ENCODE peak calls at places on chromosomes 3 and 15, in six cellular contexts. One of them, this sample, is unnamed.

GRCh38 chr3:116920836-116921596 is 211.4 kb downstream of the TUSC7 start:
- DNase-seq in A549: peak
- DNase-seq in body of pancreas: no peak
- DNase-seq in GM10248: no peak
- DNase-seq in dorsolateral prefrontal cortex: no peak
- DNase-seq in HFFc6: no peak
- DNase-seq in this sample: no peak

GRCh38 chr3:176905331-176905730 is 292.0 kb downstream of the TBL1XR1 start:
- DNase-seq in dorsolateral prefrontal cortex: no peak
- DNase-seq in HFFc6: no peak
- DNase-seq in GM10248: no peak
- DNase-seq in body of pancreas: no peak
- DNase-seq in A549: no peak
- DNase-seq in this sample: no peak

GRCh38 chr3:85255954-85256353 is 297.2 kb downstream of the CADM2 start:
- DNase-seq in A549: no peak
- DNase-seq in body of pancreas: no peak
- DNase-seq in GM10248: no peak
- DNase-seq in HFFc6: no peak
- DNase-seq in dorsolateral prefrontal cortex: no peak
- DNase-seq in this sample: no peak

GRCh38 chr15:57540736-57541135 is 51.0 kb upstream of the MYZAP start:
- DNase-seq in A549: no peak
- DNase-seq in body of pancreas: no peak
- DNase-seq in HFFc6: no peak
- DNase-seq in GM10248: peak
- DNase-seq in dorsolateral prefrontal cortex: no peak
- DNase-seq in this sample: no peak

GRCh38 chr3:168981396-168981795 is 682.1 kb downstream of the MECOM start:
- DNase-seq in GM10248: no peak
- DNase-seq in HFFc6: no peak
- DNase-seq in A549: no peak
- DNase-seq in body of pancreas: no peak
- DNase-seq in dorsolateral prefrontal cortex: no peak
- DNase-seq in this sample: no peak

GRCh38 chr15:90211009-90211408 is 9.9 kb downstream of the SEMA4B start:
- DNase-seq in HFFc6: no peak
- DNase-seq in GM10248: no peak
- DNase-seq in body of pancreas: no peak
- DNase-seq in dorsolateral prefrontal cortex: no peak
- DNase-seq in A549: no peak
- DNase-seq in this sample: no peak

GRCh38 chr15:36185438-36185837 is 394.0 kb upstream of the CDIN1 start:
- DNase-seq in GM10248: no peak
- DNase-seq in HFFc6: no peak
- DNase-seq in body of pancreas: no peak
- DNase-seq in A549: no peak
- DNase-seq in dorsolateral prefrontal cortex: no peak
- DNase-seq in this sample: no peak

GRCh38 chr15:36075333-36075732 is 504.1 kb upstream of the CDIN1 start:
- DNase-seq in A549: no peak
- DNase-seq in HFFc6: no peak
- DNase-seq in body of pancreas: no peak
- DNase-seq in GM10248: no peak
- DNase-seq in dorsolateral prefrontal cortex: no peak
- DNase-seq in this sample: no peak

GRCh38 chr3:182244222-182244971 is 532.7 kb downstream of the SOX2 start:
- DNase-seq in body of pancreas: no peak
- DNase-seq in A549: no peak
- DNase-seq in dorsolateral prefrontal cortex: no peak
- DNase-seq in HFFc6: no peak
- DNase-seq in GM10248: no peak
- DNase-seq in this sample: no peak

GRCh38 chr15:43370310-43370974 is 401 bp downstream of the ZSCAN29 start:
- DNase-seq in body of pancreas: no peak
- DNase-seq in dorsolateral prefrontal cortex: no peak
- DNase-seq in GM10248: no peak
- DNase-seq in A549: no peak
- DNase-seq in HFFc6: peak
- DNase-seq in this sample: no peak

GRCh38 chr3:58487140-58487886 is 4.6 kb upstream of the KCTD6 start:
- DNase-seq in A549: peak
- DNase-seq in body of pancreas: peak
- DNase-seq in dorsolateral prefrontal cortex: peak
- DNase-seq in HFFc6: peak
- DNase-seq in GM10248: no peak
- DNase-seq in this sample: no peak

GRCh38 chr3:87332789-87333188 is 56.4 kb upstream of the POU1F1 start:
- DNase-seq in A549: peak
- DNase-seq in dorsolateral prefrontal cortex: no peak
- DNase-seq in GM10248: no peak
- DNase-seq in body of pancreas: no peak
- DNase-seq in HFFc6: no peak
- DNase-seq in this sample: no peak

GRCh38 chr15:99453646-99454045 is 112.1 kb upstream of the MEF2A start:
- DNase-seq in A549: no peak
- DNase-seq in GM10248: no peak
- DNase-seq in body of pancreas: no peak
- DNase-seq in dorsolateral prefrontal cortex: no peak
- DNase-seq in HFFc6: no peak
- DNase-seq in this sample: no peak

GRCh38 chr3:153210116-153210515 is 48.1 kb downstream of the RAP2B start:
- DNase-seq in dorsolateral prefrontal cortex: no peak
- DNase-seq in A549: no peak
- DNase-seq in body of pancreas: no peak
- DNase-seq in GM10248: no peak
- DNase-seq in HFFc6: peak
- DNase-seq in this sample: no peak

GRCh38 chr3:107392549-107393165 is 15.4 kb downstream of the CCDC54 start:
- DNase-seq in body of pancreas: no peak
- DNase-seq in A549: no peak
- DNase-seq in HFFc6: peak
- DNase-seq in GM10248: no peak
- DNase-seq in dorsolateral prefrontal cortex: no peak
- DNase-seq in this sample: no peak

GRCh38 chr3:17967953-17968352 is 225.5 kb upstream of the TBC1D5 start:
- DNase-seq in HFFc6: no peak
- DNase-seq in body of pancreas: no peak
- DNase-seq in dorsolateral prefrontal cortex: no peak
- DNase-seq in A549: no peak
- DNase-seq in GM10248: no peak
- DNase-seq in this sample: no peak

GRCh38 chr15:88066758-88067157 is 189.8 kb downstream of the NTRK3 start:
- DNase-seq in HFFc6: no peak
- DNase-seq in A549: no peak
- DNase-seq in dorsolateral prefrontal cortex: no peak
- DNase-seq in GM10248: no peak
- DNase-seq in body of pancreas: no peak
- DNase-seq in this sample: no peak

GRCh38 chr3:40939113-40940070 is 259.9 kb upstream of the CTNNB1 start:
- DNase-seq in HFFc6: no peak
- DNase-seq in GM10248: no peak
- DNase-seq in dorsolateral prefrontal cortex: no peak
- DNase-seq in body of pancreas: peak
- DNase-seq in A549: peak
- DNase-seq in this sample: no peak

GRCh38 chr3:38574411-38575278 is 74.8 kb downstream of the SCN5A start:
- DNase-seq in dorsolateral prefrontal cortex: no peak
- DNase-seq in A549: no peak
- DNase-seq in GM10248: no peak
- DNase-seq in body of pancreas: no peak
- DNase-seq in HFFc6: peak
- DNase-seq in this sample: no peak

GRCh38 chr15:67098768-67099282 is 33.4 kb downstream of the SMAD3 start:
- DNase-seq in GM10248: no peak
- DNase-seq in A549: no peak
- DNase-seq in HFFc6: no peak
- DNase-seq in body of pancreas: no peak
- DNase-seq in dorsolateral prefrontal cortex: no peak
- DNase-seq in this sample: no peak

GRCh38 chr3:69011331-69011730 is 2.2 kb downstream of the EOGT start:
- DNase-seq in A549: no peak
- DNase-seq in body of pancreas: no peak
- DNase-seq in HFFc6: no peak
- DNase-seq in GM10248: no peak
- DNase-seq in dorsolateral prefrontal cortex: no peak
- DNase-seq in this sample: no peak

GRCh38 chr15:33975023-33975565 is 6.8 kb downstream of the CHRM5 start:
- DNase-seq in HFFc6: no peak
- DNase-seq in A549: peak
- DNase-seq in body of pancreas: no peak
- DNase-seq in dorsolateral prefrontal cortex: no peak
- DNase-seq in GM10248: no peak
- DNase-seq in this sample: no peak

GRCh38 chr3:60081381-60082095 is 1031.7 kb upstream of the CFAP20DC start:
- DNase-seq in HFFc6: no peak
- DNase-seq in GM10248: peak
- DNase-seq in body of pancreas: no peak
- DNase-seq in dorsolateral prefrontal cortex: no peak
- DNase-seq in A549: no peak
- DNase-seq in this sample: no peak

GRCh38 chr15:59311245-59311644 is 61.4 kb downstream of the MYO1E start:
- DNase-seq in A549: no peak
- DNase-seq in body of pancreas: no peak
- DNase-seq in GM10248: no peak
- DNase-seq in dorsolateral prefrontal cortex: no peak
- DNase-seq in HFFc6: no peak
- DNase-seq in this sample: no peak

GRCh38 chr15:66803182-66803729 is 101.2 kb downstream of the SMAD6 start:
- DNase-seq in HFFc6: peak
- DNase-seq in GM10248: no peak
- DNase-seq in A549: peak
- DNase-seq in body of pancreas: peak
- DNase-seq in dorsolateral prefrontal cortex: no peak
- DNase-seq in this sample: peak

GRCh38 chr3:13041113-13041776 is 32.0 kb downstream of the IQSEC1 start:
- DNase-seq in A549: no peak
- DNase-seq in GM10248: no peak
- DNase-seq in HFFc6: no peak
- DNase-seq in body of pancreas: no peak
- DNase-seq in dorsolateral prefrontal cortex: no peak
- DNase-seq in this sample: no peak

GRCh38 chr3:139263798-139264197 is 80.0 kb upstream of the MRPS22 start:
- DNase-seq in HFFc6: no peak
- DNase-seq in GM10248: no peak
- DNase-seq in dorsolateral prefrontal cortex: no peak
- DNase-seq in A549: no peak
- DNase-seq in body of pancreas: peak
- DNase-seq in this sample: no peak

GRCh38 chr3:173111321-173111720 is 29.7 kb downstream of the SPATA16 start:
- DNase-seq in dorsolateral prefrontal cortex: no peak
- DNase-seq in body of pancreas: no peak
- DNase-seq in A549: no peak
- DNase-seq in GM10248: no peak
- DNase-seq in HFFc6: no peak
- DNase-seq in this sample: no peak
- TF ChIP-seq CTCF in dorsolateral prefrontal cortex: no peak
- TF ChIP-seq CTCF in body of pancreas: no peak
- TF ChIP-seq CTCF in A549: no peak
- TF ChIP-seq CTCF in GM10248: no peak
- TF ChIP-seq CTCF in HFFc6: no peak
- TF ChIP-seq CTCF in this sample: no peak

GRCh38 chr15:55573224-55573623 is 14.9 kb downstream of the PYGO1 start:
- DNase-seq in GM10248: no peak
- DNase-seq in HFFc6: no peak
- DNase-seq in A549: no peak
- DNase-seq in dorsolateral prefrontal cortex: no peak
- DNase-seq in body of pancreas: no peak
- DNase-seq in this sample: no peak
- TF ChIP-seq CTCF in GM10248: no peak
- TF ChIP-seq CTCF in HFFc6: no peak
- TF ChIP-seq CTCF in A549: no peak
- TF ChIP-seq CTCF in dorsolateral prefrontal cortex: no peak
- TF ChIP-seq CTCF in body of pancreas: no peak
- TF ChIP-seq CTCF in this sample: no peak

GRCh38 chr3:123163146-123163545 is 38.6 kb upstream of the SEC22A start:
- DNase-seq in HFFc6: no peak
- DNase-seq in A549: no peak
- DNase-seq in GM10248: no peak
- DNase-seq in dorsolateral prefrontal cortex: no peak
- DNase-seq in body of pancreas: no peak
- DNase-seq in this sample: no peak

GRCh38 chr3:123158330-123158729 is 43.4 kb upstream of the SEC22A start:
- DNase-seq in A549: no peak
- DNase-seq in HFFc6: no peak
- DNase-seq in dorsolateral prefrontal cortex: no peak
- DNase-seq in body of pancreas: no peak
- DNase-seq in GM10248: no peak
- DNase-seq in this sample: no peak

GRCh38 chr3:123159926-123160635 is 41.7 kb upstream of the SEC22A start:
- DNase-seq in HFFc6: peak
- DNase-seq in GM10248: no peak
- DNase-seq in A549: no peak
- DNase-seq in body of pancreas: no peak
- DNase-seq in dorsolateral prefrontal cortex: no peak
- DNase-seq in this sample: no peak

GRCh38 chr3:123158899-123159390 is 42.8 kb upstream of the SEC22A start:
- DNase-seq in HFFc6: no peak
- DNase-seq in GM10248: no peak
- DNase-seq in dorsolateral prefrontal cortex: no peak
- DNase-seq in A549: no peak
- DNase-seq in body of pancreas: no peak
- DNase-seq in this sample: no peak

DNA sequence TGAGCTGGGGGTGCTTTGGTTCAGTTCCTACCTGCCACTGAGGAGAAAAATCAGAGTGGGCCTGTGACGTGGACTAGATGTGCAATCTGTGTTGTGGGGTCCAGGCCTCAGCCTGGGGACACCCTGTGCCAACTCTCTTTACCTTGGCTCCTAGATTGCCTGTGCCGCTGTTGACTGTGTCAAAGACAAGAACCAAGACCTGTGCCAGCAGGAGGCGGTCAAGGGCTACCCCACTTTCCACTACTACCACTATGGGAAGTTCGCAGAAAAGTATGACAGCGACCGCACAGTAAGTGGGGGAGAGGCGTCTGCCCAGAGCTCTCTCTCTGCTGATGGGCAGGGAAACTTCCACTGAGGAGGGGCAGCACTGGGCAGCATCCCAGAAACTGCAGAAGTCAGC is 40.6 kb upstream of the SEC22A start:
- DNase-seq in GM10248: no peak
- DNase-seq in A549: peak
- DNase-seq in HFFc6: no peak
- DNase-seq in body of pancreas: no peak
- DNase-seq in dorsolateral prefrontal cortex: no peak
- DNase-seq in this sample: no peak
- TF ChIP-seq CTCF in GM10248: no peak
- TF ChIP-seq CTCF in A549: peak
- TF ChIP-seq CTCF in HFFc6: peak
- TF ChIP-seq CTCF in body of pancreas: no peak
- TF ChIP-seq CTCF in dorsolateral prefrontal cortex: no peak
- TF ChIP-seq CTCF in this sample: no peak

DNA sequence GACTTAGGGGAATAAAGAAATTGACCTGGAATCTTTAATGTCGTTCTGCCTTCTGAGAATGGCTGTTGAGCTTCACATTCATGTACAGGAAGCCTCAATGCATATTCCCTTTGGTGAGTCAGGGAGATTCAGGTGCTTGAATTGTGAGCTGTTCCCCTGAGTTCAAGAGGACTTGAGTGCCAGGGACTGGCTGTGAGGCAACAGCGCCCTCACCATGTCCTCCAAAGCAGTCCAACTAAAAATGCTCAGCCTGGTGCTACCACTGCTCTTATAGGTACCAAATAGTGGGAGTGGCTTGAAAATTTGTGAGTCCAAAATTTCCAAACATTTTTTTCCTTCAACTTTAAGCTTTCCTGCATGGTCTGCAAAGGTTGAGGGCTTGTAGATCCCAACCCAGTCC is 54.1 kb downstream of the LEO1 start:
- DNase-seq in A549: peak
- DNase-seq in GM10248: no peak
- DNase-seq in body of pancreas: no peak
- DNase-seq in HFFc6: no peak
- DNase-seq in dorsolateral prefrontal cortex: no peak
- DNase-seq in this sample: no peak
- TF ChIP-seq CTCF in A549: peak
- TF ChIP-seq CTCF in GM10248: peak
- TF ChIP-seq CTCF in body of pancreas: no peak
- TF ChIP-seq CTCF in HFFc6: peak
- TF ChIP-seq CTCF in dorsolateral prefrontal cortex: no peak
- TF ChIP-seq CTCF in this sample: no peak